ENCODE peak calls at places on chromosome 12, in ten cellular contexts. N is choroid plexus epithelial cell, I is NCI-H1436 treated with DMSO at 0.1 percent for 48 hours, Y is T-helper 1 cell, U is HuH-7.5, M is T-helper 9 cell, J is KBM-7, C is T-helper 2 cell, F is astrocyte of the hippocampus, B is A549. E is an unnamed sample.

GRCh38 chr12:112307219-112308062 is 74.8 kb downstream of the HECTD4 start:
- DNase-seq in N (peak), I (no peak), Y (no peak), U (no peak), M (no peak), J (no peak), C (no peak), F (no peak), B (no peak), E (no peak)

GRCh38 chr12:68180792-68181744 is 21.5 kb upstream of the IFNG start:
- DNase-seq in N (peak), I (no peak), Y (peak), U (no peak), M (no peak), J (no peak), C (no peak), F (peak), B (no peak), E (no peak)

GRCh38 chr12:73798523-73798922 is 739.1 kb upstream of the ATXN7L3B start:
- DNase-seq in N (peak), I (no peak), Y (no peak), U (no peak), M (no peak), J (no peak), C (no peak), F (no peak), B (no peak), E (no peak)

GRCh38 chr12:75564398-75564797 is 53.0 kb upstream of the KRR1 start:
- DNase-seq in N (no peak), I (no peak), Y (no peak), U (no peak), M (no peak), J (no peak), C (no peak), F (peak), B (no peak), E (no peak)

GRCh38 chr12:125453751-125454150 is 388.5 kb downstream of the AACS start:
- DNase-seq in N (no peak), I (no peak), Y (no peak), U (no peak), M (no peak), J (no peak), C (no peak), F (no peak), B (no peak), E (no peak)

GRCh38 chr12:98274430-98275130 is 240.8 kb upstream of the TMPO start:
- DNase-seq in N (no peak), I (no peak), Y (no peak), U (no peak), M (no peak), J (no peak), C (no peak), F (no peak), B (no peak), E (no peak)

GRCh38 chr12:9634177-9634803 is 26.6 kb upstream of the KLRB1 start:
- DNase-seq in N (peak), I (no peak), Y (peak), U (peak), M (peak), J (peak), C (peak), F (peak), B (peak), E (peak)

GRCh38 chr12:6183689-6184441 is 16.3 kb upstream of the CD9 start:
- DNase-seq in N (peak), I (no peak), Y (no peak), U (no peak), M (no peak), J (no peak), C (no peak), F (peak), B (no peak), E (peak)

GRCh38 chr12:94941440-94941862 is 62.0 kb downstream of the NDUFA12 start:
- DNase-seq in N (peak), I (no peak), Y (peak), U (no peak), M (peak), J (no peak), C (peak), F (peak), B (peak), E (peak)

GRCh38 chr12:122865268-122866231 is 30.3 kb downstream of the HIP1R start:
- DNase-seq in N (no peak), I (no peak), Y (no peak), U (peak), M (no peak), J (no peak), C (no peak), F (peak), B (peak), E (peak)

GRCh38 chr12:2456122-2456812 is 338.5 kb upstream of the FKBP4 start:
- DNase-seq in N (no peak), I (no peak), Y (no peak), U (no peak), M (no peak), J (no peak), C (no peak), F (no peak), B (no peak), E (no peak)

GRCh38 chr12:59372971-59373370 is 222.9 kb upstream of the SLC16A7 start:
- DNase-seq in N (peak), I (no peak), Y (no peak), U (no peak), M (no peak), J (peak), C (no peak), F (peak), B (peak), E (no peak)

GRCh38 chr12:54429014-54429471 is 10.0 kb upstream of the ITGA5 start:
- DNase-seq in N (no peak), I (no peak), Y (no peak), U (no peak), M (no peak), J (no peak), C (no peak), F (no peak), B (no peak), E (no peak)